ENCODE peak calls at places on chromosomes 5 and 9, in four cellular contexts. Q is right lobe of liver, L is adrenal gland, S is fibroblast of lung. W is an unnamed sample. For H3K9me3, the result is how much of the 10 kb centered on the place peaks cover.

GRCh38 chr5:140242099-140242498 is 60.8 kb downstream of the PFDN1 start:
- DNase-seq in Q (no peak), L (no peak), S (no peak), W (no peak)

GRCh38 chr9:126454795-126455194 is 128.2 kb downstream of the MVB12B start:
- DNase-seq in Q (no peak), L (no peak), S (no peak), W (no peak)

GRCh38 chr5:107513337-107514125 is 157.2 kb downstream of the EFNA5 start:
- DNase-seq in Q (no peak), L (no peak), S (peak), W (no peak)

GRCh38 chr9:114552716-114553115 is 34.9 kb upstream of the ATP6V1G1 start:
- DNase-seq in Q (no peak), L (peak), S (peak), W (no peak)

GRCh38 chr5:77869115-77869798 is 93.1 kb upstream of the TBCA start:
- DNase-seq in Q (no peak), L (no peak), S (no peak), W (no peak)

GRCh38 chr9:17293685-17294084 is 158.8 kb downstream of the CNTLN start:
- DNase-seq in Q (no peak), L (no peak), S (no peak), W (no peak)

GRCh38 chr9:107566596-107566995 is 77.0 kb upstream of the KLF4 start:
- DNase-seq in Q (no peak), L (no peak), S (peak), W (no peak)

GRCh38 chr5:171492781-171493180 is 73.3 kb downstream of the FGF18 start:
- DNase-seq in Q (no peak), L (peak), S (peak), W (no peak)

GRCh38 chr5:172911628-172911880 is 47.7 kb upstream of the RPL26L1 start:
- DNase-seq in Q (no peak), L (no peak), S (no peak), W (no peak)

GRCh38 chr5:113421643-113422132 is 13.1 kb downstream of the TSSK1B start:
- DNase-seq in Q (no peak), L (no peak), S (no peak), W (no peak)

GRCh38 chr5:172107606-172108005 is 80.4 kb downstream of the STK10 start:
- DNase-seq in Q (no peak), L (peak), S (peak), W (peak)

GRCh38 chr5:156103116-156103860 is 223.7 kb upstream of the SGCD start:
- DNase-seq in Q (no peak), L (no peak), S (peak), W (no peak)

GRCh38 chr9:112375361-112375760 is 4.5 kb upstream of the HSDL2 start:
- DNase-seq in Q (no peak), L (no peak), S (no peak), W (no peak)

GRCh38 chr9:112371060-112371459 is 8.8 kb upstream of the HSDL2 start:
- DNase-seq in Q (no peak), L (no peak), S (no peak), W (no peak)

GRCh38 chr9:112367465-112367864 is 12.4 kb upstream of the HSDL2 start:
- DNase-seq in Q (no peak), L (no peak), S (no peak), W (no peak)

GRCh38 chr9:112366591-112366990 is 13.3 kb upstream of the HSDL2 start:
- DNase-seq in Q (no peak), L (no peak), S (no peak), W (no peak)

DNA sequence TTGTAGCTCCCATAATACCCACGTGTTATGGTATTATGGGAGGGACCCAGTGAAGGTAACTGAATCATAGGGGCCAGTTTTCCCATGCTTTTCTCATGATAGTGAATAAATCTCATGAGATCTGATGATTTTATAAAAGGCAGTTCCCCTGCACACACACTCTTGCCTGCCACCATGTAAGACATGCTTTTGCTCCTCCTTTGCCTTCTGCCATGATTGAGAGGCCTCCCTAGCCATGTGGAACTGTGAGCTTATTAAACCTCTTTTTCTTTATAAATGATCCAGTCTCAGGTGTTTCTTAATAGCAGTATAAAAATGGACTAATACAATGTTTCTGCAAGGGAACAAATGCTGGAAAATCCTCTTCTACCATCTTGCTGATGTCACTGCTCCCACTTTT is 10.1 kb upstream of the HSDL2 start:
- DNase-seq in Q (no peak), L (no peak), S (no peak), W (no peak)
- H3K9me3 ChIP-seq in Q (under half), L (under half), S (under half), W (under half)

GRCh38 chr5:1108865-1109174 is 3.0 kb downstream of the SLC12A7 start:
- DNase-seq in Q (no peak), L (peak), S (no peak), W (no peak)

GRCh38 chr5:1110930-1111726 is 735 bp downstream of the SLC12A7 start:
- DNase-seq in Q (no peak), L (peak), S (no peak), W (peak)

GRCh38 chr5:1110260-1110929 is 1.5 kb downstream of the SLC12A7 start:
- DNase-seq in Q (no peak), L (peak), S (no peak), W (no peak)

GRCh38 chr5:1108008-1108864 is 3.6 kb downstream of the SLC12A7 start:
- DNase-seq in Q (peak), L (peak), S (no peak), W (no peak)

GRCh38 chr5:1109542-1110259 is 2.2 kb downstream of the SLC12A7 start:
- DNase-seq in Q (no peak), L (no peak), S (no peak), W (no peak)
- H3K4me3 ChIP-seq in Q (peak), L (no peak), S (no peak), W (peak)

DNA sequence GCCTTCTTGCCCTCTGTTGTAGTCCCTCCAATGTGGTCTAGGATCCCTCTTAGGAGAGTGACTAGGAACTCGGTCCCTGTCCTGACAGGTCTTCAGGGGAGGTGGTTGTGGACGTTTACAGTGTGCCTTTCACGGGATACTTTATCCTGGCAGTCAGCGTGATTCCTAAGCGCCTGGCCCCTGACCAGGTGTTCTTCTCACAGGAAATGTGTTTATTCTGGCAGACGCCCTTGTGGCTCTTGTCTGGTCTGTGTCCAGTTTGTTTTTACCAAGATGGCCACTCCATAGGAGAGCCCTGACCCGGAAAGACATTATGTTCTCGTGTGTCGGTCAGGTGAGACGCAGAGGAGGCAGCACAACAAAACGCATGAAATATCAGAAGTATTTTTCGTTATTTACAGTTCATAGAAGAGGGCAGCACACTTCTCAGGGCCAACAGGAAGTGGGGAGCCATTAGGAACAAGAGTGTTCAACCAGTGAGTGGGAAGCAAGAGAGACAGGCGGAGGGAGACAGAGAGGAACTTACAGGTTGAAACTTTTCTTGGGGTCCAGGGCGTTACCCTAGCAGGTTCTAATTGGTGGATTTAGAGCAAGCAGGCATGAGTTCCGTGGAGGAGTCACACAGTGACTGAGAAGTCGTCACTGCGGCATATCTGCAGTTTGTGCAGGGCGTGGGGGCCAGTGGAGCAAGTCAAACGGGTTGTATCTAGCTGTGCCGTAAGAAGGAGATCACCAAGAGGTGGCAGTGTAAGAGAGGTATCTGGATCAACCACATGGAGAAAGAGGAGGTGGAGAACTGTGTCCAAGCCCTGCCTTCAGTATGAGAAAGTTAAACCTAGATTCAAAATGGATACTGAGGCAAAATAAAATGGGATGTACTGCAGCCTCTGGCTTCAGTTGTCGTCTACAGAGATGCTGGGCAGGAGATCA is 412.9 kb downstream of the ZSWIM6 start:
- DNase-seq in Q (no peak), L (no peak), S (no peak), W (no peak)
- TF ChIP-seq CTCF in Q (no peak), L (no peak), S (no peak), W (no peak)

GRCh38 chr5:94538260-94538659 is 80.1 kb downstream of the KIAA0825 start:
- DNase-seq in Q (no peak), L (no peak), S (no peak), W (no peak)
- H3K9me3 ChIP-seq in Q (under half), L (under half), S (under half), W (under half)

DNA sequence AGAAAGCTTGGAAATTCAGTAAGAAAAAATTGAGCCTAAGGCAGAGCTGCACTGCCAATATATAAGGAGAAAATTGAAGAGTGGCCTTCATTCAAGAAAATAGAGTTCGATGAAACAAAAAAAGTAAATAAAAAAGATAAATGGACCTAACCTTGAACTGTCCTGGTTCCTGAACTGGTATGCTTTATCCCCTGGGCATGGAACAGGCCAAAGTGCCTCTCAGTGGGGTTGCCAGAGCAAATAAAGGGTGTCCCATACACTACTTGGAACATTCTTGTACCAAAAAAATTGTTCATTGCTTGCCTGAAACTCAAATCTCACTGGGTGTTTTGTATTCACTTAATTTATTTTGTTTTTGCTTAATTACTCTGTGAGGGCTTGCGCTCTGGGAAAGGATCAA is 42.2 kb upstream of the TUT7 start:
- DNase-seq in Q (peak), L (peak), S (no peak), W (no peak)
- H3K4me3 ChIP-seq in Q (peak), L (no peak), S (no peak), W (no peak)

DNA sequence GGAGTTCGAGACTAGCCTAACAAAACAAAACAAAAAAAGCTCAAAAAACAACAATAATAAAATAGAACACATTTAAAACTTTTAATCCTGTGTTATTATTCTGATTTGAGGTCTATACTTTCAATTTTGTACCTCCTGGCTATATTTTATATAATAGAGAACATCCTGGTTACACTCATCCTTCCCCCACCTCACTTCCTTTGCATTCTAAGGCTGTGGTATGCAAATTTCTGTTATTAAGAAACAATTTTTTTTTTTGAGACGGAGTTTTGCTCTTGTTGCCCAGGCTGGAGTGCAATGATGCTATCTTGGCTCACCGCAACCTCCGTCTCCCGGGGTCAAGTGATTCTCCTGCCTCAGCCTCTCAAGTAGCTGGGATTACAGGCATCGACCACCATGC is 3.1 kb upstream of the RPL37 start:
- DNase-seq in Q (no peak), L (no peak), S (no peak), W (no peak)
- TF ChIP-seq CTCF in Q (no peak), L (no peak), S (no peak), W (no peak)

DNA sequence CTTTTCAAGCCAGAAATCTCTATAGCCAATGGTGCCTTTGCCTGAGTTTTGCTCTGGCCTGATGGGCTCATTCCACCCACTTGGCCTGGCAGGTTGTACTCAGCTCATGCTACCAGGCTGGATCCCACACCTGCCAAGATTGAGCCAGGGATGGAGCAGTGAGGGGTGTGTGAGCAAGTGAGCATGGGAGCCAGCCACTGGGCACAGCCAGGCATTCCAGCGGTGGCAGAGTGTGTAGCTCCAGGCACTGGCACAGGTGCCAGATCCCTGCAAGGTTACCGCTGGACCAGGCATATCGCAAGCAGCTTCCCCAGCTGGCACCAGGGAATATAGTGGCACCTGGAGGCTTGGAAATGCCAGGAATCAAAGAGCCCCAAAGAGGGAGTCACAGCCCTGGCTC is 2395.6 kb upstream of the C9orf72 start:
- DNase-seq in Q (no peak), L (no peak), S (no peak), W (peak)
- H3K9me3 ChIP-seq in Q (under half), L (under half), S (under half), W (under half)

GRCh38 chr5:151679421-151680155 is 7.1 kb downstream of the SPARC start:
- DNase-seq in Q (no peak), L (peak), S (peak), W (no peak)
- H3K4me3 ChIP-seq in Q (no peak), L (no peak), S (no peak), W (no peak)

GRCh38 chr9:137161558-137162483 is 8.0 kb downstream of the LRRC26 start:
- DNase-seq in Q (no peak), L (no peak), S (no peak), W (no peak)

GRCh38 chr9:137163101-137163661 is 6.7 kb downstream of the LRRC26 start:
- DNase-seq in Q (no peak), L (no peak), S (no peak), W (no peak)

GRCh38 chr9:137163805-137164204 is 6.0 kb downstream of the LRRC26 start:
- DNase-seq in Q (no peak), L (no peak), S (no peak), W (no peak)

GRCh38 chr9:137160716-137161557 is 8.9 kb downstream of the LRRC26 start:
- DNase-seq in Q (no peak), L (no peak), S (no peak), W (no peak)

GRCh38 chr9:137162505-137163100 is 7.2 kb downstream of the LRRC26 start:
- DNase-seq in Q (peak), L (peak), S (no peak), W (no peak)
- TF ChIP-seq CTCF in Q (no peak), L (no peak), S (no peak), W (peak)

DNA sequence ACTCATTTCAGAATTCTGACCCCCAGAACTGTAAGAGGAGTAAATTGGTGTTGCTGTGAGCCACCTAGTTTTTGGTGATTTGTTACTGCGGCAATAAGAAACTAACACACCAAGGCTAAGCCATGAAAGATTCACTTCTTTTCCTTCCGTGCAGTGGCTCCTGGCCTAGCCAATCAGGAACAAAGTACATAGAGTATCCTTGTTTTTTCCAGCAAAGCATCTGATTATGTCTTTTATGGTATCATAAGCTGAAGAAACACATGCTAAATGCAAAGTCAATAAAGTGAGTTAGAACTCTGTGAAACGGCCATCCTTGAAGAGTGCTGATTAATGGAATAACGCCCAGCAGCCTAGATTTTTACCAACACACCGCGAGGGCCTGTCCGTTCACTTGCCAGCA is 11.4 kb downstream of the RNF130 start:
- DNase-seq in Q (no peak), L (no peak), S (no peak), W (no peak)
- H3K9me3 ChIP-seq in Q (under half), L (under half), S (under half), W (under half)